ENCODE peak calls at places on chromosomes 5 and 9, in ten cellular contexts. M is AG04449; B is RCC 7860; N is HFFc6; T is brain pericyte; R is globus pallidus; A is HEK293T; G is CD4-positive, CD25-positive, alpha-beta regulatory T cell; D is amygdala; I is H7. L is an unnamed sample.

GRCh38 chr5:169115725-169116124 is 185.2 kb downstream of the SLIT3 start:
- DNase-seq in M (no peak), B (no peak), N (no peak), T (no peak), R (no peak), A (no peak), G (no peak), D (no peak), I (no peak), L (no peak)

GRCh38 chr5:72129730-72130129 is 22.5 kb downstream of the MAP1B start:
- DNase-seq in M (no peak), B (no peak), N (peak), T (no peak), R (no peak), A (no peak), G (no peak), D (no peak), I (no peak), L (no peak)

GRCh38 chr9:110256142-110256391 is 240 bp downstream of the TXN start:
- DNase-seq in M (no peak), B (no peak), N (no peak), T (no peak), R (no peak), A (no peak), G (no peak), D (no peak), I (no peak), L (no peak)

GRCh38 chr9:34045903-34046302 is 2.8 kb downstream of the UBAP2 start:
- DNase-seq in M (no peak), B (no peak), N (no peak), T (no peak), R (no peak), A (no peak), G (no peak), D (no peak), I (no peak), L (no peak)

GRCh38 chr5:56983593-56984361 is 31.9 kb upstream of the MIER3 start:
- DNase-seq in M (no peak), B (no peak), N (no peak), T (no peak), R (no peak), A (no peak), G (no peak), D (no peak), I (no peak), L (no peak)

GRCh38 chr5:147530801-147531389 is 21.0 kb upstream of the DPYSL3 start:
- DNase-seq in M (no peak), B (peak), N (peak), T (peak), R (peak), A (no peak), G (no peak), D (no peak), I (no peak), L (no peak)

GRCh38 chr5:115842089-115842881 is 550 bp downstream of the AP3S1 start:
- DNase-seq in M (no peak), B (peak), N (peak), T (no peak), R (no peak), A (peak), G (peak), D (no peak), I (no peak), L (no peak)

GRCh38 chr5:139394654-139395566 is at the start of gene PROB1:
- DNase-seq in M (no peak), B (no peak), N (no peak), T (no peak), R (no peak), A (no peak), G (no peak), D (no peak), I (peak), L (no peak)

GRCh38 chr5:104084896-104085295 is 522.3 kb upstream of the NUDT12 start:
- DNase-seq in M (no peak), B (no peak), N (no peak), T (no peak), R (no peak), A (no peak), G (no peak), D (no peak), I (no peak), L (no peak)